ENCODE peak calls at places on chromosomes 6 and 20, in seven cellular contexts. One of them, this sample, is unnamed.

GRCh38 chr20:63134201-63134612 is 81.7 kb downstream of the YTHDF1 start:
- DNase-seq in ovary: no peak
- DNase-seq in renal cortical epithelial cell: no peak
- DNase-seq in activated T-helper 1 cell treated with Interleukin-2 at 50 U/mL for 16 hours: no peak
- DNase-seq in ELR: no peak
- DNase-seq in AG04450: no peak
- DNase-seq in osteocyte: no peak
- DNase-seq in this sample: no peak

GRCh38 chr6:22471746-22472145 is 97.6 kb upstream of the HDGFL1 start:
- DNase-seq in ovary: no peak
- DNase-seq in renal cortical epithelial cell: no peak
- DNase-seq in activated T-helper 1 cell treated with Interleukin-2 at 50 U/mL for 16 hours: no peak
- DNase-seq in ELR: no peak
- DNase-seq in AG04450: no peak
- DNase-seq in osteocyte: no peak
- DNase-seq in this sample: no peak

GRCh38 chr6:11798096-11798495 is 19.5 kb upstream of the ADTRP start:
- DNase-seq in ovary: no peak
- DNase-seq in renal cortical epithelial cell: peak; percentile 57
- DNase-seq in activated T-helper 1 cell treated with Interleukin-2 at 50 U/mL for 16 hours: no peak
- DNase-seq in ELR: no peak
- DNase-seq in AG04450: no peak
- DNase-seq in osteocyte: no peak
- DNase-seq in this sample: peak; percentile 4

GRCh38 chr6:84026721-84027164 is 6.8 kb upstream of the MRAP2 start:
- DNase-seq in ovary: no peak
- DNase-seq in renal cortical epithelial cell: peak; percentile 83
- DNase-seq in activated T-helper 1 cell treated with Interleukin-2 at 50 U/mL for 16 hours: no peak
- DNase-seq in ELR: no peak
- DNase-seq in AG04450: no peak
- DNase-seq in osteocyte: no peak
- DNase-seq in this sample: no peak

GRCh38 chr6:97203343-97203742 is 79.7 kb downstream of the MMS22L start:
- DNase-seq in ovary: no peak
- DNase-seq in renal cortical epithelial cell: no peak
- DNase-seq in activated T-helper 1 cell treated with Interleukin-2 at 50 U/mL for 16 hours: no peak
- DNase-seq in ELR: no peak
- DNase-seq in AG04450: peak; percentile 65
- DNase-seq in osteocyte: no peak
- DNase-seq in this sample: no peak

GRCh38 chr6:132401120-132401940 is at the start of gene MOXD1:
- DNase-seq in ovary: no peak
- DNase-seq in renal cortical epithelial cell: no peak
- DNase-seq in activated T-helper 1 cell treated with Interleukin-2 at 50 U/mL for 16 hours: no peak
- DNase-seq in ELR: peak; percentile 77
- DNase-seq in AG04450: no peak
- DNase-seq in osteocyte: peak; percentile 88
- DNase-seq in this sample: no peak

GRCh38 chr6:150282806-150283205 is 86.0 kb upstream of the IYD start:
- DNase-seq in ovary: no peak
- DNase-seq in renal cortical epithelial cell: peak; percentile 44
- DNase-seq in activated T-helper 1 cell treated with Interleukin-2 at 50 U/mL for 16 hours: no peak
- DNase-seq in ELR: no peak
- DNase-seq in AG04450: no peak
- DNase-seq in osteocyte: no peak
- DNase-seq in this sample: no peak

GRCh38 chr6:36627801-36628246 is 33.7 kb downstream of the SRSF3 start:
- DNase-seq in ovary: peak; percentile 79
- DNase-seq in renal cortical epithelial cell: peak; percentile 84
- DNase-seq in activated T-helper 1 cell treated with Interleukin-2 at 50 U/mL for 16 hours: no peak
- DNase-seq in ELR: no peak
- DNase-seq in AG04450: peak; percentile 76
- DNase-seq in osteocyte: no peak
- DNase-seq in this sample: peak; percentile 72

GRCh38 chr6:100463685-100464161 is 998 bp downstream of the SIM1 start:
- DNase-seq in ovary: no peak
- DNase-seq in renal cortical epithelial cell: no peak
- DNase-seq in activated T-helper 1 cell treated with Interleukin-2 at 50 U/mL for 16 hours: no peak
- DNase-seq in ELR: peak; percentile 71
- DNase-seq in AG04450: no peak
- DNase-seq in osteocyte: no peak
- DNase-seq in this sample: no peak

GRCh38 chr6:111614833-111615582 is 9.3 kb upstream of the TRAF3IP2 start:
- DNase-seq in ovary: no peak
- DNase-seq in renal cortical epithelial cell: no peak
- DNase-seq in activated T-helper 1 cell treated with Interleukin-2 at 50 U/mL for 16 hours: no peak
- DNase-seq in ELR: no peak
- DNase-seq in AG04450: no peak
- DNase-seq in osteocyte: no peak
- DNase-seq in this sample: no peak

GRCh38 chr6:162200945-162201692 is 526.4 kb downstream of the PRKN start:
- DNase-seq in ovary: no peak
- DNase-seq in renal cortical epithelial cell: no peak
- DNase-seq in activated T-helper 1 cell treated with Interleukin-2 at 50 U/mL for 16 hours: no peak
- DNase-seq in ELR: no peak
- DNase-seq in AG04450: no peak
- DNase-seq in osteocyte: no peak
- DNase-seq in this sample: no peak

GRCh38 chr6:74578339-74578738 is 627.5 kb downstream of the COL12A1 start:
- DNase-seq in ovary: no peak
- DNase-seq in renal cortical epithelial cell: peak; percentile 80
- DNase-seq in activated T-helper 1 cell treated with Interleukin-2 at 50 U/mL for 16 hours: no peak
- DNase-seq in ELR: peak; percentile 40
- DNase-seq in AG04450: peak; percentile 58
- DNase-seq in osteocyte: no peak
- DNase-seq in this sample: peak; percentile 63

GRCh38 chr20:13128173-13128572 is 92.9 kb upstream of the ISM1 start:
- DNase-seq in ovary: no peak
- DNase-seq in renal cortical epithelial cell: no peak
- DNase-seq in activated T-helper 1 cell treated with Interleukin-2 at 50 U/mL for 16 hours: no peak
- DNase-seq in ELR: no peak
- DNase-seq in AG04450: no peak
- DNase-seq in osteocyte: no peak
- DNase-seq in this sample: no peak

GRCh38 chr6:320351-321157 is 28.3 kb downstream of the DUSP22 start:
- DNase-seq in ovary: no peak
- DNase-seq in renal cortical epithelial cell: no peak
- DNase-seq in activated T-helper 1 cell treated with Interleukin-2 at 50 U/mL for 16 hours: no peak
- DNase-seq in ELR: no peak
- DNase-seq in AG04450: no peak
- DNase-seq in osteocyte: no peak
- DNase-seq in this sample: no peak

GRCh38 chr6:32825966-32826365 is 9.2 kb upstream of the HLA-DOB start:
- DNase-seq in ovary: no peak
- DNase-seq in renal cortical epithelial cell: peak; percentile 64
- DNase-seq in activated T-helper 1 cell treated with Interleukin-2 at 50 U/mL for 16 hours: no peak
- DNase-seq in ELR: peak; percentile 86
- DNase-seq in AG04450: no peak
- DNase-seq in osteocyte: no peak
- DNase-seq in this sample: peak; percentile 3

GRCh38 chr20:31824554-31825313 is 5.6 kb downstream of the MYLK2 start:
- DNase-seq in ovary: no peak
- DNase-seq in renal cortical epithelial cell: no peak
- DNase-seq in activated T-helper 1 cell treated with Interleukin-2 at 50 U/mL for 16 hours: no peak
- DNase-seq in ELR: no peak
- DNase-seq in AG04450: no peak
- DNase-seq in osteocyte: no peak
- DNase-seq in this sample: no peak

GRCh38 chr20:602357-602970 is 7.6 kb downstream of the TCF15 start:
- DNase-seq in ovary: no peak
- DNase-seq in renal cortical epithelial cell: no peak
- DNase-seq in activated T-helper 1 cell treated with Interleukin-2 at 50 U/mL for 16 hours: no peak
- DNase-seq in ELR: no peak
- DNase-seq in AG04450: no peak
- DNase-seq in osteocyte: no peak
- DNase-seq in this sample: no peak

GRCh38 chr6:102488729-102489128 is 1095.2 kb downstream of the GRIK2 start:
- DNase-seq in ovary: no peak
- DNase-seq in renal cortical epithelial cell: no peak
- DNase-seq in activated T-helper 1 cell treated with Interleukin-2 at 50 U/mL for 16 hours: no peak
- DNase-seq in ELR: peak; percentile 84
- DNase-seq in AG04450: no peak
- DNase-seq in osteocyte: no peak
- DNase-seq in this sample: peak; percentile 80

GRCh38 chr20:61634376-61634775 is 382.3 kb downstream of the CDH4 start:
- DNase-seq in ovary: no peak
- DNase-seq in renal cortical epithelial cell: no peak
- DNase-seq in activated T-helper 1 cell treated with Interleukin-2 at 50 U/mL for 16 hours: no peak
- DNase-seq in ELR: no peak
- DNase-seq in AG04450: no peak
- DNase-seq in osteocyte: no peak
- DNase-seq in this sample: no peak

GRCh38 chr6:151036869-151037680 is 171.6 kb downstream of the MTHFD1L start:
- DNase-seq in ovary: peak; percentile 11
- DNase-seq in renal cortical epithelial cell: peak; percentile 68
- DNase-seq in activated T-helper 1 cell treated with Interleukin-2 at 50 U/mL for 16 hours: no peak
- DNase-seq in ELR: peak; percentile 49
- DNase-seq in AG04450: no peak
- DNase-seq in osteocyte: no peak
- DNase-seq in this sample: no peak

GRCh38 chr20:63633732-63634131 is 6.8 kb upstream of the GMEB2 start:
- DNase-seq in ovary: no peak
- DNase-seq in renal cortical epithelial cell: no peak
- DNase-seq in activated T-helper 1 cell treated with Interleukin-2 at 50 U/mL for 16 hours: no peak
- DNase-seq in ELR: no peak
- DNase-seq in AG04450: no peak
- DNase-seq in osteocyte: no peak
- DNase-seq in this sample: no peak

GRCh38 chr6:110325197-110325596 is 33.0 kb downstream of the METTL24 start:
- DNase-seq in ovary: peak; percentile 40
- DNase-seq in renal cortical epithelial cell: peak; percentile 67
- DNase-seq in activated T-helper 1 cell treated with Interleukin-2 at 50 U/mL for 16 hours: no peak
- DNase-seq in ELR: no peak
- DNase-seq in AG04450: peak; percentile 79
- DNase-seq in osteocyte: no peak
- DNase-seq in this sample: peak; percentile 3

GRCh38 chr6:134866563-134866962 is 83.3 kb downstream of the ALDH8A1 start:
- DNase-seq in ovary: no peak
- DNase-seq in renal cortical epithelial cell: no peak
- DNase-seq in activated T-helper 1 cell treated with Interleukin-2 at 50 U/mL for 16 hours: no peak
- DNase-seq in ELR: no peak
- DNase-seq in AG04450: no peak
- DNase-seq in osteocyte: no peak
- DNase-seq in this sample: no peak

GRCh38 chr6:33896391-33897192 is 92.8 kb upstream of the MLN start:
- DNase-seq in ovary: no peak
- DNase-seq in renal cortical epithelial cell: no peak
- DNase-seq in activated T-helper 1 cell treated with Interleukin-2 at 50 U/mL for 16 hours: no peak
- DNase-seq in ELR: no peak
- DNase-seq in AG04450: no peak
- DNase-seq in osteocyte: no peak
- DNase-seq in this sample: no peak

GRCh38 chr6:24140572-24140971 is 14.6 kb downstream of the NRSN1 start:
- DNase-seq in ovary: no peak
- DNase-seq in renal cortical epithelial cell: no peak
- DNase-seq in activated T-helper 1 cell treated with Interleukin-2 at 50 U/mL for 16 hours: no peak
- DNase-seq in ELR: no peak
- DNase-seq in AG04450: no peak
- DNase-seq in osteocyte: no peak
- DNase-seq in this sample: no peak

GRCh38 chr6:25713802-25714201 is 40.7 kb upstream of the SLC17A4 start:
- DNase-seq in ovary: no peak
- DNase-seq in renal cortical epithelial cell: peak; percentile 19
- DNase-seq in activated T-helper 1 cell treated with Interleukin-2 at 50 U/mL for 16 hours: no peak
- DNase-seq in ELR: no peak
- DNase-seq in AG04450: no peak
- DNase-seq in osteocyte: no peak
- DNase-seq in this sample: no peak

GRCh38 chr20:20782747-20783146 is 70.3 kb upstream of the RALGAPA2 start:
- DNase-seq in ovary: no peak
- DNase-seq in renal cortical epithelial cell: no peak
- DNase-seq in activated T-helper 1 cell treated with Interleukin-2 at 50 U/mL for 16 hours: no peak
- DNase-seq in ELR: no peak
- DNase-seq in AG04450: no peak
- DNase-seq in osteocyte: no peak
- DNase-seq in this sample: no peak

GRCh38 chr6:155187994-155188706 is 75.7 kb upstream of the CLDN20 start:
- DNase-seq in ovary: no peak
- DNase-seq in renal cortical epithelial cell: peak; percentile 25
- DNase-seq in activated T-helper 1 cell treated with Interleukin-2 at 50 U/mL for 16 hours: no peak
- DNase-seq in ELR: peak; percentile 67
- DNase-seq in AG04450: no peak
- DNase-seq in osteocyte: no peak
- DNase-seq in this sample: no peak

GRCh38 chr6:44653761-44654218 is 266.3 kb downstream of the CDC5L start:
- DNase-seq in ovary: no peak
- DNase-seq in renal cortical epithelial cell: peak; percentile 62
- DNase-seq in activated T-helper 1 cell treated with Interleukin-2 at 50 U/mL for 16 hours: no peak
- DNase-seq in ELR: peak; percentile 19
- DNase-seq in AG04450: no peak
- DNase-seq in osteocyte: no peak
- DNase-seq in this sample: peak; percentile 79

GRCh38 chr6:44001318-44001868 is 125.9 kb downstream of the MRPL14 start:
- DNase-seq in ovary: no peak
- DNase-seq in renal cortical epithelial cell: peak; percentile 55
- DNase-seq in activated T-helper 1 cell treated with Interleukin-2 at 50 U/mL for 16 hours: no peak
- DNase-seq in ELR: peak; percentile 33
- DNase-seq in AG04450: no peak
- DNase-seq in osteocyte: no peak
- DNase-seq in this sample: no peak